ENCODE peak calls at places on chromosome 22, in ten cellular contexts. O is kidney epithelial cell, T is psoas muscle, S is GM10248, W is cardiac muscle cell, U is adrenal gland, R is fibroblast of lung, Z is OCI-LY7, Y is tibial nerve, M is fibroblast of mammary gland. C is an unnamed sample.

GRCh38 chr22:48951836-48952235 is 875.8 kb downstream of the BRD1 start:
- DNase-seq in W (no peak), R (no peak), U (peak; percentile 9), S (no peak), M (no peak), T (no peak), Y (no peak), Z (no peak), O (no peak), C (no peak)

GRCh38 chr22:43397766-43398165 is 14.0 kb upstream of the MPPED1 start:
- DNase-seq in S (no peak), M (no peak), W (no peak), U (no peak), T (no peak), R (no peak), O (no peak), Z (no peak), Y (no peak), C (no peak)

GRCh38 chr22:38569972-38570840 is at the start of gene DMC1:
- DNase-seq in M (peak; percentile 82), Y (peak; percentile 92), W (peak; percentile 94), Z (peak; percentile 97), S (peak; percentile 100), U (peak; percentile 93), R (peak; percentile 84), O (peak; percentile 35), T (peak; percentile 96), C (peak; percentile 71)

GRCh38 chr22:45164217-45165123 is 745 bp downstream of the NUP50 start:
- DNase-seq in R (peak; percentile 23), T (peak; percentile 66), M (peak; percentile 16), U (no peak), O (no peak), Y (no peak), S (peak; percentile 53), W (peak; percentile 41), Z (peak; percentile 38), C (no peak)

GRCh38 chr22:46577361-46578249 is 40.2 kb upstream of the CELSR1 start:
- DNase-seq in S (no peak), O (no peak), T (peak; percentile 73), W (no peak), M (no peak), Z (no peak), U (no peak), Y (no peak), R (no peak), C (no peak)

GRCh38 chr22:45280995-45281394 is 3.8 kb upstream of the UPK3A start:
- DNase-seq in Z (no peak), Y (no peak), W (no peak), S (no peak), O (no peak), U (no peak), R (no peak), M (no peak), T (no peak), C (no peak)

GRCh38 chr22:48099251-48099650 is 1336.8 kb downstream of the TBC1D22A start:
- DNase-seq in Z (peak; percentile 66), S (no peak), T (no peak), O (no peak), U (peak; percentile 7), M (no peak), Y (no peak), R (no peak), W (no peak), C (no peak)

GRCh38 chr22:44638966-44639739 is 62.9 kb upstream of the PRR5 start:
- DNase-seq in M (peak; percentile 58), Y (no peak), T (no peak), R (no peak), W (peak; percentile 41), U (peak; percentile 83), S (no peak), O (no peak), Z (no peak), C (no peak)

GRCh38 chr22:42863349-42863911 is 6.4 kb upstream of the ARFGAP3 start:
- DNase-seq in Y (no peak), O (peak; percentile 84), Z (no peak), U (no peak), M (peak; percentile 90), T (no peak), W (peak; percentile 74), S (no peak), R (peak; percentile 72), C (peak; percentile 49)

GRCh38 chr22:27668828-27669797 is 132.4 kb downstream of the MN1 start:
- DNase-seq in W (peak; percentile 65), U (peak; percentile 90), R (peak; percentile 44), M (peak; percentile 32), Z (no peak), S (no peak), T (peak; percentile 96), O (no peak), Y (no peak), C (no peak)

GRCh38 chr22:35064664-35065063 is 1.3 kb upstream of the ISX start:
- DNase-seq in S (peak; percentile 57), R (no peak), M (no peak), U (no peak), O (peak; percentile 21), Z (no peak), Y (no peak), W (no peak), T (no peak), C (no peak)

GRCh38 chr22:44266811-44267760 is 45.7 kb downstream of the SHISAL1 start:
- DNase-seq in T (peak; percentile 36), Z (no peak), S (no peak), R (no peak), U (no peak), Y (no peak), W (no peak), O (no peak), M (no peak), C (no peak)

GRCh38 chr22:38398609-38399401 is 56.2 kb downstream of the KCNJ4 start:
- DNase-seq in R (peak; percentile 73), M (peak; percentile 55), W (peak; percentile 85), Z (peak; percentile 89), U (peak; percentile 90), T (peak; percentile 94), S (peak; percentile 85), Y (peak; percentile 71), O (no peak), C (no peak)

GRCh38 chr22:30246962-30247376 is 410 bp upstream of the LIF start:
- DNase-seq in Y (no peak), Z (no peak), U (no peak), O (no peak), T (no peak), S (no peak), M (no peak), W (no peak), R (no peak), C (no peak)

DNA sequence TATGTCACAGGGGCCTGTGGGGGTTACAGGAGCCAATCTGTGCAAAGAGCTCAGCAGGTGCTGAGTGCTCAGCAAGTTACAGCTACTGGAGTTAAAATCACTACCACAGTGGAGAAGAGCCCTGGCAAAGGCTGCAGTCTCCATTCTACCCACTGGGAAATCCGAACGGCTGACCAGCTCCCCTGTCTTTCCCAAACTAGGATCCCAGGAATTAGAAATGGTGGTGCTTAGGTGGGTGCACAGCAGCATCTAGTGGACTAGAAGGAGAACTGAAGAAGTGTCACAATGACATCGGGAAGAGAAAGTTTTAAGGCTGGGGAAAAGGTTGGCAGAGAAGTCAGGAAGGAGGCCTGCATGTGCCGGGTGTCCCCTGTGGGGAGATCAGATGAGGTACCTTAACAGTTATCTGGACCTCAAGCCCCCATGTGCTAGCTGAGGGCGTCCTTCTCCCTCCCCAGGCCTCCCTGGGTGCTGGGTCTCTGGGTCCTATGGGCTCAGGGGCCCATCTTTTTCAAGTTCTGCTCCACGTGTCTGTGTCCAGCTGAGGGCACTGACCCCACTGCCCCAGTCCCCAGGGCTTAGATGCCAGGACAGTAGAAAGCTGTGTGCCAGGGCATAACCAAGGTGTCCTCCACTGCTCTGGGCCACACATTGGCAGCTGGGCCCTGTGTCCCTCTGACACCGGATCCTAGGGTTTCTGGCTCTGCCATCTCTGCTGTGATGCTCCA is 1.9 kb downstream of the PIWIL3 start:
- DNase-seq in S (no peak), T (no peak), W (peak; percentile 83), Y (no peak), O (no peak), M (peak; percentile 39), R (peak; percentile 61), U (peak; percentile 49), Z (no peak), C (no peak)
- TF ChIP-seq CTCF in S (no peak), T (peak; percentile 19), W (peak; percentile 89), Y (peak; percentile 29), O (peak; percentile 76), M (peak; percentile 52), R (peak; percentile 43), U (peak; percentile 38), Z (peak; percentile 70), C (peak; percentile 39)

GRCh38 chr22:37226087-37226486 is 13.8 kb upstream of the SSTR3 start:
- DNase-seq in T (no peak), S (no peak), Z (no peak), R (no peak), W (no peak), U (no peak), Y (no peak), O (no peak), M (no peak), C (no peak)

GRCh38 chr22:37223965-37224551 is 11.8 kb upstream of the SSTR3 start:
- DNase-seq in S (peak; percentile 71), Y (no peak), U (no peak), M (no peak), Z (no peak), O (no peak), W (no peak), R (no peak), T (no peak), C (no peak)

GRCh38 chr22:37224757-37225420 is 12.6 kb upstream of the SSTR3 start:
- DNase-seq in M (no peak), O (no peak), W (no peak), Z (no peak), S (no peak), U (no peak), Y (no peak), R (no peak), T (no peak), C (no peak)

GRCh38 chr22:37226514-37226913 is 14.2 kb upstream of the SSTR3 start:
- DNase-seq in W (no peak), M (no peak), R (no peak), U (no peak), T (no peak), Z (no peak), S (no peak), Y (no peak), O (no peak), C (no peak)

GRCh38 chr22:37225481-37225880 is 13.2 kb upstream of the SSTR3 start:
- DNase-seq in Z (peak; percentile 51), W (no peak), S (no peak), M (no peak), R (no peak), O (no peak), Y (no peak), U (no peak), T (no peak), C (no peak)
- TF ChIP-seq CTCF in Z (peak; percentile 69), W (no peak), S (peak; percentile 18), M (peak; percentile 10), R (no peak), O (no peak), Y (no peak), U (no peak), T (no peak), C (no peak)

GRCh38 chr22:22878801-22879674 is 8.6 kb upstream of the IGLL5 start:
- DNase-seq in Y (no peak), Z (peak; percentile 50), T (no peak), O (no peak), R (no peak), S (no peak), W (no peak), U (peak; percentile 35), M (no peak), C (no peak)
- TF ChIP-seq CTCF in Y (no peak), Z (peak; percentile 76), T (no peak), O (no peak), R (no peak), S (peak; percentile 31), W (no peak), U (no peak), M (no peak), C (no peak)

GRCh38 chr22:20581503-20582170 is 74.2 kb downstream of the MED15 start:
- DNase-seq in W (no peak), Y (no peak), M (no peak), S (no peak), R (no peak), U (no peak), O (no peak), T (no peak), Z (no peak), C (no peak)
- TF ChIP-seq CTCF in W (no peak), Y (no peak), M (no peak), S (no peak), R (no peak), U (no peak), O (no peak), T (no peak), Z (no peak), C (no peak)